ENCODE peak calls at places on chromosomes 11 and 22, in ten cellular contexts. W, X, F, Q, S, A, M, V, T and N are unnamed samples.

GRCh38 chr11:105244157-105244820 is 104.7 kb upstream of the CARD18 start:
- DNase-seq in W (peak; percentile 94), X (no peak), F (peak; percentile 93), Q (peak; percentile 93), S (no peak), A (no peak), M (no peak), V (no peak), T (peak; percentile 95), N (peak; percentile 96)

GRCh38 chr11:126602349-126602940 is 247.0 kb downstream of the ST3GAL4 start:
- DNase-seq in W (no peak), X (no peak), F (no peak), Q (no peak), S (no peak), A (no peak), M (no peak), V (no peak), T (no peak), N (no peak)

GRCh38 chr11:15197696-15198095 is 83.0 kb downstream of the INSC start:
- DNase-seq in W (no peak), X (no peak), F (no peak), Q (no peak), S (no peak), A (no peak), M (no peak), V (no peak), T (peak; percentile 55), N (no peak)

GRCh38 chr11:13837286-13837685 is 125.2 kb upstream of the SPON1 start:
- DNase-seq in W (no peak), X (no peak), F (no peak), Q (no peak), S (no peak), A (no peak), M (no peak), V (no peak), T (peak; percentile 57), N (no peak)

GRCh38 chr11:126385991-126386728 is 30.7 kb downstream of the ST3GAL4 start:
- DNase-seq in W (no peak), X (no peak), F (no peak), Q (no peak), S (no peak), A (peak; percentile 35), M (no peak), V (no peak), T (no peak), N (no peak)

GRCh38 chr22:23780146-23780748 is 6.5 kb upstream of the SMARCB1 start:
- DNase-seq in W (no peak), X (no peak), F (no peak), Q (no peak), S (no peak), A (no peak), M (no peak), V (no peak), T (no peak), N (no peak)

GRCh38 chr22:30490399-30490798 is 15.1 kb downstream of the SEC14L4 start:
- DNase-seq in W (no peak), X (no peak), F (no peak), Q (no peak), S (no peak), A (no peak), M (no peak), V (no peak), T (no peak), N (no peak)

GRCh38 chr11:91173701-91174100 is 950.9 kb upstream of the CHORDC1 start:
- DNase-seq in W (peak; percentile 34), X (no peak), F (no peak), Q (no peak), S (no peak), A (no peak), M (no peak), V (no peak), T (peak; percentile 6), N (peak; percentile 26)

GRCh38 chr22:35809816-35810215 is 92.1 kb downstream of the APOL5 start:
- DNase-seq in W (no peak), X (no peak), F (no peak), Q (no peak), S (no peak), A (no peak), M (no peak), V (no peak), T (no peak), N (no peak)

GRCh38 chr22:22911327-22912134 is 23.9 kb downstream of the IGLL5 start:
- DNase-seq in W (no peak), X (no peak), F (no peak), Q (no peak), S (no peak), A (no peak), M (no peak), V (no peak), T (no peak), N (no peak)

GRCh38 chr11:65911682-65912568 is 6.9 kb downstream of the C11orf68 start:
- DNase-seq in W (no peak), X (no peak), F (peak; percentile 82), Q (no peak), S (no peak), A (peak; percentile 78), M (no peak), V (no peak), T (peak; percentile 91), N (peak; percentile 80)

GRCh38 chr11:39784873-39785272 is 1674.6 kb downstream of the LRRC4C start:
- DNase-seq in W (no peak), X (no peak), F (no peak), Q (no peak), S (no peak), A (no peak), M (no peak), V (no peak), T (no peak), N (no peak)